ENCODE peak calls at places on chromosomes 3 and 15, in nine cellular contexts. H is neuronal stem cell; X is dorsolateral prefrontal cortex; M is psoas muscle; S is left lung; C is CD8-positive, alpha-beta T cell; U is CD8-positive, alpha-beta memory T cell; J is sigmoid colon; B is right cardiac atrium. A is an unnamed sample.

GRCh38 chr3:24818055-24818454 is 323.4 kb upstream of the THRB start:
- DNase-seq in H (no peak), X (no peak), M (no peak), S (no peak), C (no peak), U (no peak), J (no peak), B (no peak), A (no peak)

GRCh38 chr3:24963762-24964625 is 464.1 kb upstream of the RARB start:
- DNase-seq in H (peak), X (no peak), M (no peak), S (no peak), C (no peak), U (no peak), J (no peak), B (no peak), A (no peak)

GRCh38 chr15:80531388-80532184 is 127.4 kb downstream of the ARNT2 start:
- DNase-seq in H (no peak), X (no peak), M (no peak), S (no peak), C (no peak), U (no peak), J (no peak), B (peak), A (no peak)

GRCh38 chr15:29470794-29471193 is 201.2 kb upstream of the NSMCE3 start:
- DNase-seq in H (no peak), X (no peak), M (no peak), S (no peak), C (no peak), U (no peak), J (no peak), B (no peak), A (no peak)

GRCh38 chr15:88220443-88221186 is 35.9 kb downstream of the NTRK3 start:
- DNase-seq in H (no peak), X (no peak), M (no peak), S (no peak), C (no peak), U (no peak), J (no peak), B (no peak), A (no peak)

GRCh38 chr3:46634856-46635255 is 22.5 kb downstream of the FAM240A start:
- DNase-seq in H (no peak), X (no peak), M (no peak), S (no peak), C (no peak), U (no peak), J (no peak), B (peak), A (no peak)

GRCh38 chr15:57948554-57949289 is 116.8 kb downstream of the ALDH1A2 start:
- DNase-seq in H (no peak), X (no peak), M (no peak), S (no peak), C (no peak), U (no peak), J (no peak), B (no peak), A (no peak)

GRCh38 chr3:99789322-99789721 is 28.3 kb upstream of the CMSS1 start:
- DNase-seq in H (peak), X (peak), M (no peak), S (no peak), C (no peak), U (no peak), J (no peak), B (peak), A (peak)

GRCh38 chr3:42084593-42084992 is 6.6 kb upstream of the TRAK1 start:
- DNase-seq in H (no peak), X (no peak), M (no peak), S (no peak), C (no peak), U (no peak), J (no peak), B (no peak), A (no peak)

GRCh38 chr3:158105124-158105709 is 1.0 kb downstream of the SHOX2 start:
- DNase-seq in H (no peak), X (no peak), M (no peak), S (no peak), C (no peak), U (no peak), J (no peak), B (peak), A (no peak)

GRCh38 chr3:16171009-16171408 is 3.5 kb upstream of the GALNT15 start:
- DNase-seq in H (no peak), X (no peak), M (no peak), S (no peak), C (no peak), U (no peak), J (no peak), B (no peak), A (no peak)

GRCh38 chr15:69380100-69380725 is 33.9 kb upstream of the KIF23 start:
- DNase-seq in H (no peak), X (no peak), M (no peak), S (no peak), C (no peak), U (no peak), J (peak), B (no peak), A (no peak)

GRCh38 chr3:42183991-42184621 is 81.9 kb downstream of the CCK start:
- DNase-seq in H (no peak), X (no peak), M (no peak), S (no peak), C (no peak), U (no peak), J (no peak), B (no peak), A (no peak)

GRCh38 chr3:157122116-157122515 is 37.8 kb downstream of the CCNL1 start:
- DNase-seq in H (no peak), X (no peak), M (no peak), S (no peak), C (no peak), U (no peak), J (no peak), B (no peak), A (no peak)

GRCh38 chr3:71438004-71438685 is 145.4 kb downstream of the FOXP1 start:
- DNase-seq in H (no peak), X (no peak), M (no peak), S (no peak), C (no peak), U (no peak), J (no peak), B (no peak), A (no peak)

GRCh38 chr3:94115482-94115881 is 52.6 kb downstream of the NSUN3 start:
- DNase-seq in H (peak), X (no peak), M (no peak), S (no peak), C (no peak), U (no peak), J (no peak), B (no peak), A (no peak)

GRCh38 chr3:114213669-114214541 is 23.5 kb downstream of the ZNF80 start:
- DNase-seq in H (no peak), X (no peak), M (peak), S (no peak), C (peak), U (peak), J (no peak), B (peak), A (no peak)

GRCh38 chr3:76505202-76505875 is 534.6 kb upstream of the ROBO2 start:
- DNase-seq in H (no peak), X (no peak), M (no peak), S (no peak), C (no peak), U (no peak), J (no peak), B (no peak), A (no peak)

GRCh38 chr3:12966847-12967750 is 106.1 kb downstream of the IQSEC1 start:
- DNase-seq in H (no peak), X (no peak), M (peak), S (no peak), C (no peak), U (no peak), J (no peak), B (peak), A (no peak)

GRCh38 chr15:69604050-69604378 is 151.4 kb downstream of the RPLP1 start:
- DNase-seq in H (no peak), X (no peak), M (no peak), S (no peak), C (no peak), U (no peak), J (no peak), B (no peak), A (no peak)

GRCh38 chr3:94336076-94336741 is 273.3 kb downstream of the NSUN3 start:
- DNase-seq in H (peak), X (no peak), M (no peak), S (no peak), C (no peak), U (no peak), J (no peak), B (no peak), A (no peak)

GRCh38 chr3:151468284-151468917 is 7.5 kb upstream of the IGSF10 start:
- DNase-seq in H (peak), X (no peak), M (no peak), S (no peak), C (no peak), U (peak), J (no peak), B (no peak), A (no peak)

GRCh38 chr15:80404057-80404718 is at the start of gene ARNT2:
- DNase-seq in H (peak), X (no peak), M (peak), S (no peak), C (no peak), U (no peak), J (no peak), B (peak), A (peak)

GRCh38 chr3:86856711-86857110 is 134.2 kb downstream of the VGLL3 start:
- DNase-seq in H (no peak), X (no peak), M (no peak), S (no peak), C (no peak), U (no peak), J (no peak), B (no peak), A (no peak)

GRCh38 chr3:190252080-190252479 is 70.2 kb downstream of the CLDN1 start:
- DNase-seq in H (no peak), X (no peak), M (no peak), S (no peak), C (no peak), U (no peak), J (no peak), B (no peak), A (no peak)

GRCh38 chr15:83653288-83653638 is 660 bp upstream of the ADAMTSL3 start:
- DNase-seq in H (no peak), X (no peak), M (no peak), S (no peak), C (no peak), U (no peak), J (no peak), B (no peak), A (no peak)

GRCh38 chr3:9500108-9501050 is 53.2 kb downstream of the LHFPL4 start:
- DNase-seq in H (peak), X (no peak), M (peak), S (peak), C (peak), U (peak), J (no peak), B (peak), A (peak)

GRCh38 chr3:148218222-148218621 is 479.5 kb upstream of the AGTR1 start:
- DNase-seq in H (no peak), X (no peak), M (no peak), S (no peak), C (no peak), U (no peak), J (no peak), B (peak), A (no peak)

GRCh38 chr3:159077860-159078259 is 276.0 kb downstream of the MFSD1 start:
- DNase-seq in H (no peak), X (no peak), M (no peak), S (no peak), C (no peak), U (no peak), J (no peak), B (no peak), A (no peak)

DNA sequence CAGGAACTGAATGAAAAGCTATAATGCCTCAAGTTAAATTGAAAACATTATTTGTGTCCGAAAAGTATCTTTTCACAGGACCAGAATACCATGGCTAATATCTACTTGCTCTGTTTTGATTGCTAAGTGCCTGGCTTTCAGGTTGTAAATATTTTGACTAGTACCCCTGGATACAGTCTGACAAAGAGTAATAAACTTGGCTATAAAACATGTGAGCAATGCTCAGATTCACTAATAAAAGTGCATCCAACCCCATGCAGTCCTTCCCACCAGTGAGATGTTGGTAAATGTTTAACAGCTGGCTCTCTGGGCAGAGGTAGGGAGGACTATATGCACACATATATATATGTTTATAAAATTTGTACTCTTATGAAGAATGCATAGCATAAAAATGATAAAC is 281.8 kb upstream of the TGFBR2 start:
- DNase-seq in H (no peak), X (no peak), M (no peak), S (no peak), C (no peak), U (no peak), J (no peak), B (no peak), A (no peak)
- H3K27ac ChIP-seq in H (no peak), X (no peak), M (no peak), S (no peak), C (no peak), U (no peak), J (peak), B (no peak), A (no peak)

GRCh38 chr3:11363732-11364131 is 91.5 kb downstream of the ATG7 start:
- DNase-seq in H (no peak), X (no peak), M (no peak), S (no peak), C (no peak), U (no peak), J (no peak), B (no peak), A (no peak)

GRCh38 chr3:11370961-11371360 is 98.8 kb downstream of the ATG7 start:
- DNase-seq in H (no peak), X (no peak), M (no peak), S (no peak), C (no peak), U (no peak), J (no peak), B (no peak), A (no peak)

GRCh38 chr3:11370134-11370533 is 97.9 kb downstream of the ATG7 start:
- DNase-seq in H (no peak), X (no peak), M (no peak), S (no peak), C (no peak), U (no peak), J (no peak), B (no peak), A (no peak)

GRCh38 chr3:11364181-11364580 is 92.0 kb downstream of the ATG7 start:
- DNase-seq in H (no peak), X (no peak), M (no peak), S (no peak), C (no peak), U (no peak), J (no peak), B (no peak), A (no peak)

DNA sequence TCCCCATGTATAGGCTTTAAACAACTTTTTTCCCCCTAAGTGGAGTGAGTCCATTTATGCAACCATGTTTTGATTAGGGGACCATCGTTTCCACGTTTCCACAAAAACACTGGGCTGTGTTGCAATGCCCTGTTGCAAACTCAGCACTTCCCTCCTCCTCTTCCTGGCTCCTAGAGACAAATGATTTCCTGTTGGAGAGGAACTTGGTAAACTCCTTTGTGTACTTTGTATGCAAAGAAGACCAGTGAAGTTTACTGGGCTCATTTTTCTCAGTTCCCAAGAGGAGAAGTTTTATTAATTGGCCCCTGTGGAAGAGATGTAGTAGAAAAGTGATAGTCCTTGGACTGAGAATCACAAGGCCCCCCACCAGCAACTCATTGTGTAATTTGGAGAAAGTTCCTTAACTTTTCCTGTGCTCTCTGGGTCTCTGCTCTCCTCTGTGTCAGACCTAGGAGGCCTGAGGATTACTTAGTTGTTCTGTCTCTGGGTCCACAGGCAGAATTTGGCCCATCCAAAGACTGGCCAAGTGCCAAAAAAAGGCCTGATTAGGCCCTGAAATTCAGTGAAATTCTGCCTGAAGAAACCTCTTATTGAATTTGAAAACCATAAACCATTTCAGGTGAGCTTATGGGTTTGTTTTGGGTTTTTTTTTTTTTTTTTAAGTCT is 95.1 kb downstream of the ATG7 start:
- DNase-seq in H (no peak), X (no peak), M (peak), S (peak), C (no peak), U (no peak), J (peak), B (peak), A (no peak)
- H3K27ac ChIP-seq in H (peak), X (peak), M (peak), S (peak), C (no peak), U (no peak), J (peak), B (peak), A (peak)

GRCh38 chr3:134337071-134337482 is 37.2 kb downstream of the AMOTL2 start:
- DNase-seq in H (no peak), X (peak), M (peak), S (peak), C (no peak), U (no peak), J (no peak), B (no peak), A (no peak)
- H3K27ac ChIP-seq in H (no peak), X (no peak), M (no peak), S (peak), C (no peak), U (no peak), J (peak), B (no peak), A (no peak)

DNA sequence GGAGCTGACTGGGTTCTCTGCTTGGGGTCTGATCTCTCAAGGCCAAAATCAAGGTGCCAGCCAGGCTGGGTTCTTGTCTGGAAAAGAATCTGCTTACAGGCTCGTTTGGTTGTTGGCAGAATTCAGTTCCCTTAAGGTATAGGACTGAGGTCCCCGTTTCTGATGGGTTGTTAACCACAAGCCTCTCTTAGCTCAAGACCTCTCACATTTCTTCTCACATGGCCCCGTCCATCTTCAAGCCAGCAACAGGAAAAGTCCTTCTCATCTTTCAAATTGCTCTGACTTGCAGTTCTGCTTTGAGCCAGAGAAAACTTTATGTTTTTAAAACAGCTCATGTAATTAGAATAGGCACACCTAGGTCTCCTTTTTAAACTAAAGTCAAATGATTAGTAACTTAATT is 20.4 kb downstream of the UACA start:
- DNase-seq in H (no peak), X (no peak), M (no peak), S (no peak), C (no peak), U (no peak), J (no peak), B (no peak), A (no peak)
- H3K27ac ChIP-seq in H (no peak), X (peak), M (peak), S (peak), C (no peak), U (no peak), J (peak), B (peak), A (no peak)

GRCh38 chr3:122025296-122025695 is 3.2 kb upstream of the ILDR1 start:
- DNase-seq in H (no peak), X (no peak), M (no peak), S (no peak), C (no peak), U (no peak), J (no peak), B (no peak), A (no peak)

GRCh38 chr3:122021811-122022401 is at the start of gene ILDR1:
- DNase-seq in H (no peak), X (no peak), M (no peak), S (peak), C (no peak), U (no peak), J (no peak), B (no peak), A (no peak)

GRCh38 chr3:122023335-122023734 is 1.3 kb upstream of the ILDR1 start:
- DNase-seq in H (no peak), X (no peak), M (no peak), S (no peak), C (no peak), U (no peak), J (no peak), B (no peak), A (no peak)

GRCh38 chr3:122021037-122021436 is 1.0 kb downstream of the ILDR1 start:
- DNase-seq in H (no peak), X (no peak), M (no peak), S (no peak), C (no peak), U (no peak), J (no peak), B (no peak), A (no peak)

GRCh38 chr3:122024800-122025199 is 2.8 kb upstream of the ILDR1 start:
- DNase-seq in H (no peak), X (no peak), M (no peak), S (no peak), C (no peak), U (no peak), J (no peak), B (no peak), A (no peak)
- H3K27ac ChIP-seq in H (no peak), X (no peak), M (no peak), S (no peak), C (no peak), U (no peak), J (no peak), B (no peak), A (no peak)